ENCODE peak calls at places on chromosomes 13 and 19, in seven cellular contexts. N is HepG2, H is K562, Z is GM12891, R is H1, P is SK-N-SH, D is GM12878. L is an unnamed sample.

GRCh38 chr13:24196593-24197197 is 36.2 kb downstream of the SPATA13 start:
- DNase-seq in R (no peak), Z (no peak), P (no peak), H (no peak), N (no peak), D (no peak), L (no peak)

GRCh38 chr13:39506559-39507390 is 96.2 kb downstream of the LHFPL6 start:
- DNase-seq in N (no peak), D (no peak), H (no peak), R (no peak), P (no peak), Z (no peak), L (no peak)

GRCh38 chr19:31351212-31352193 is 2.3 kb upstream of the TSHZ3 start:
- DNase-seq in R (no peak), P (peak), D (no peak), N (no peak), H (no peak), Z (no peak), L (no peak)

GRCh38 chr13:29537736-29538624 is 57.5 kb downstream of the SLC7A1 start:
- DNase-seq in H (no peak), N (no peak), Z (no peak), R (no peak), D (no peak), P (no peak), L (no peak)

GRCh38 chr19:1910169-1910568 is 5.0 kb downstream of the ADAT3 start:
- DNase-seq in D (no peak), N (no peak), H (no peak), R (no peak), Z (no peak), P (peak), L (no peak)

GRCh38 chr19:48842744-48843162 is 6.5 kb upstream of the HSD17B14 start:
- DNase-seq in P (peak), H (peak), Z (no peak), N (peak), R (no peak), D (no peak), L (no peak)

GRCh38 chr19:13102666-13103584 is at the start of gene LYL1:
- DNase-seq in D (no peak), P (peak), Z (no peak), N (peak), H (peak), R (no peak), L (peak)

GRCh38 chr19:50371914-50372475 is 4.3 kb upstream of the NR1H2 start:
- DNase-seq in P (no peak), R (no peak), H (no peak), Z (no peak), N (no peak), D (no peak), L (no peak)

GRCh38 chr13:39892731-39893293 is 237.3 kb downstream of the COG6 start:
- DNase-seq in P (peak), H (no peak), N (no peak), Z (no peak), D (no peak), R (no peak), L (no peak)

GRCh38 chr19:53365899-53366493 is 491 bp downstream of the ZNF525 start:
- DNase-seq in D (no peak), N (peak), H (no peak), R (no peak), P (peak), Z (no peak), L (no peak)

GRCh38 chr19:54473071-54473941 is at the start of gene CDC42EP5:
- DNase-seq in Z (no peak), R (no peak), N (no peak), H (peak), D (no peak), P (peak), L (no peak)

GRCh38 chr13:40670307-40670706 is 3.9 kb upstream of the FOXO1 start:
- DNase-seq in H (no peak), Z (no peak), N (no peak), R (no peak), D (no peak), P (no peak), L (no peak)

GRCh38 chr13:34391071-34391470 is 551.0 kb upstream of the NBEA start:
- DNase-seq in R (no peak), P (no peak), N (no peak), D (no peak), H (no peak), Z (no peak), L (no peak)

GRCh38 chr19:6580313-6580712 is 10.6 kb downstream of the CD70 start:
- DNase-seq in P (no peak), N (no peak), H (no peak), R (no peak), D (no peak), Z (no peak), L (no peak)

GRCh38 chr13:103568314-103568713 is 502.1 kb upstream of the SLC10A2 start:
- DNase-seq in H (no peak), N (no peak), Z (no peak), R (no peak), P (no peak), D (no peak), L (no peak)

GRCh38 chr13:95083758-95084157 is 217.5 kb downstream of the ABCC4 start:
- DNase-seq in R (no peak), D (no peak), H (no peak), P (no peak), Z (no peak), N (no peak), L (no peak)

GRCh38 chr19:5170329-5170745 is 170.3 kb downstream of the PTPRS start:
- DNase-seq in P (peak), R (no peak), N (no peak), H (peak), D (no peak), Z (no peak), L (no peak)

GRCh38 chr19:1854542-1855039 is 6.3 kb upstream of the REXO1 start:
- DNase-seq in H (no peak), Z (no peak), D (no peak), N (no peak), R (no peak), P (no peak), L (no peak)

GRCh38 chr19:56507446-56508281 is at the start of gene ZNF471:
- DNase-seq in P (peak), R (peak), H (no peak), D (no peak), N (no peak), Z (no peak), L (no peak)

GRCh38 chr19:35291259-35291658 is 702 bp upstream of the MAG start:
- DNase-seq in P (no peak), R (no peak), N (no peak), H (no peak), Z (no peak), D (no peak), L (no peak)

GRCh38 chr13:25463496-25463895 is 91.7 kb downstream of the ATP8A2 start:
- DNase-seq in Z (no peak), H (no peak), R (no peak), N (no peak), P (no peak), D (no peak), L (no peak)

GRCh38 chr13:21616880-21617279 is 12.9 kb upstream of the MICU2 start:
- DNase-seq in Z (no peak), R (no peak), H (no peak), N (peak), P (no peak), D (no peak), L (no peak)

GRCh38 chr13:80841346-80841882 is 500.5 kb upstream of the SPRY2 start:
- DNase-seq in D (no peak), N (no peak), Z (no peak), P (no peak), R (no peak), H (no peak), L (no peak)
- TF ChIP-seq TAF1 in D (no peak), N (no peak), Z (no peak), P (no peak), R (no peak), H (no peak), L (no peak)

GRCh38 chr13:47835470-47836228 is 165.4 kb downstream of the SUCLA2 start:
- DNase-seq in R (no peak), H (no peak), D (no peak), P (no peak), Z (no peak), N (no peak), L (no peak)
- TF ChIP-seq TAF1 in R (no peak), H (no peak), D (no peak), P (no peak), Z (no peak), N (no peak), L (no peak)

GRCh38 chr13:97112451-97113152 is 109.5 kb upstream of the MBNL2 start:
- DNase-seq in P (no peak), Z (no peak), R (no peak), H (no peak), D (no peak), N (no peak), L (no peak)
- TF ChIP-seq TAF1 in P (no peak), Z (no peak), R (no peak), H (no peak), D (no peak), N (no peak), L (no peak)

GRCh38 chr13:79382545-79383275 is 23.3 kb downstream of the RBM26 start:
- DNase-seq in P (no peak), N (no peak), R (no peak), Z (no peak), H (no peak), D (no peak), L (no peak)
- TF ChIP-seq TAF1 in P (no peak), N (no peak), R (no peak), Z (no peak), H (no peak), D (no peak), L (no peak)

GRCh38 chr19:28426902-28427232 is 786.1 kb downstream of the UQCRFS1 start:
- DNase-seq in P (no peak), H (peak), D (no peak), R (no peak), Z (no peak), N (no peak), L (no peak)

GRCh38 chr19:28426110-28426901 is 786.6 kb downstream of the UQCRFS1 start:
- DNase-seq in P (no peak), R (no peak), Z (no peak), H (no peak), N (no peak), D (no peak), L (no peak)

GRCh38 chr19:28424041-28424440 is 788.9 kb downstream of the UQCRFS1 start:
- DNase-seq in D (no peak), Z (no peak), P (no peak), R (peak), N (no peak), H (no peak), L (no peak)

GRCh38 chr19:28424662-28425430 is 788.1 kb downstream of the UQCRFS1 start:
- DNase-seq in D (no peak), Z (no peak), P (no peak), R (no peak), H (no peak), N (no peak), L (no peak)

DNA sequence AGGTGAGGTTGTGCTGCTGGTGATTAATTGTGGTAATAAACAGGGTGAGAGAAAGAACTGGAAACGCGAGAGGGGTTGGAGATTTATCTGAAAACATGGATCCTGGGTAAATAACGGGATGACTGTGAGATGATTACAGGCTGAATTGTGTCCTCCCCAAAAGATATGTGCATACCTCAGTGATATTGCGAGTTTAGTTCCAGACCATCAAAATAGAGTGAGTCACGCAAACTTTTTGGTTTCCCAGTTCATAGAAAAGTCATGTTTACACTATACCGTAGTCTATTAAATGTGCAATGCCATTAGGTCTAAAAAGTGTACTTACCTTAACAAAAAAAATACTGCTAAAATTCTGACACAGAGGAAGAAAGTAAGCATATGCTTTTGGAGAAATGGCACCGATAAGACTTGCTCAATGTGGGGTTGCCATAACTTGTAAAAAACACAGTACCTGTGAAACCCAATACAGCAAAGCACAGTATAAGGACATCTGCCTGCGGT is 787.5 kb downstream of the UQCRFS1 start:
- DNase-seq in N (no peak), D (no peak), Z (no peak), H (no peak), R (no peak), P (no peak), L (no peak)
- TF ChIP-seq TAF1 in N (no peak), D (no peak), Z (no peak), H (no peak), R (no peak), P (no peak), L (no peak)

GRCh38 chr13:111589321-111589720 is 268.9 kb downstream of the TEX29 start:
- DNase-seq in D (no peak), Z (no peak), N (no peak), P (no peak), H (no peak), R (no peak), L (no peak)
- TF ChIP-seq TAF1 in D (no peak), Z (no peak), N (no peak), P (no peak), H (no peak), R (no peak), L (no peak)

DNA sequence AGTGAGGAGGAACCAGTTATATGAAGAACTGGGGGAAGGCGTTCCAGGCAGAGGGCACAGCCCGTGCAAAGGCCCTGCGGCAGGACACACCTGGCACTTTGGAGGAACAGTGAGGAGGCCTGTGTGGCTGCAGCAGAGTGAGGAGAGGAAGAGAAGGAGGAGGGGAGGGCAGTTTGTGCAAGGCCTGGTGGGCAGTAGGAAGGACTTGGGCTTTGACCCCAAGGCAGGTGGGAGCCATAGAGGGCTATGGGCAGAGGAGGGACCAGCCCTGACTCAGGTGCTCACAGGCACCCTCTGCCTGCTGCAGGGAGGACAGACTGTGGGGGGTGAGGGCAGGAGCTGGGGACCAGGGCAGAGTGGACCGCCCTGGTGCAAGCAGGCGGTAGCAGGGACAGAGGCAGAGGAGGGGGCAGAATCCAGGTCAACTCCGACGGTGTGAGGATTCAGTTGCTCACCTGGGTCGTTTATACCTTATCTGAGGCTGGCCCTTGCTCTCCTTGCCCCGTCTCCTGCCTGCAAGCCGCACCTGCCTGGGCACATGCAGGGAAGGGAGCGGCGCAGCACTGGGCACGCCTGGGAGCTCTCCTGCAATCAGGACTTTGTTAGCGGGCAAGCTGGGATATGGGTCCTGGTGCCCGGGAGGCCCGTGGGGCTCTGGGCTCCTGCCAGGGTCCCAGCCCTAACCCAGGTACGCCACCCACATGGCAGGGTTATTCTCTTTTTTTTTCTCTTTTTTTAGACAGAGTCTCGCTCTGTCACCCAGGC is 34.8 kb downstream of the NFIC start:
- DNase-seq in N (no peak), P (no peak), Z (no peak), H (no peak), D (no peak), R (no peak), L (no peak)
- TF ChIP-seq TAF1 in N (no peak), P (no peak), Z (no peak), H (no peak), D (no peak), R (no peak), L (no peak)

GRCh38 chr13:69641773-69642172 is 465.9 kb upstream of the ATXN8OS start:
- DNase-seq in N (no peak), D (no peak), R (no peak), H (no peak), Z (no peak), P (no peak), L (no peak)

DNA sequence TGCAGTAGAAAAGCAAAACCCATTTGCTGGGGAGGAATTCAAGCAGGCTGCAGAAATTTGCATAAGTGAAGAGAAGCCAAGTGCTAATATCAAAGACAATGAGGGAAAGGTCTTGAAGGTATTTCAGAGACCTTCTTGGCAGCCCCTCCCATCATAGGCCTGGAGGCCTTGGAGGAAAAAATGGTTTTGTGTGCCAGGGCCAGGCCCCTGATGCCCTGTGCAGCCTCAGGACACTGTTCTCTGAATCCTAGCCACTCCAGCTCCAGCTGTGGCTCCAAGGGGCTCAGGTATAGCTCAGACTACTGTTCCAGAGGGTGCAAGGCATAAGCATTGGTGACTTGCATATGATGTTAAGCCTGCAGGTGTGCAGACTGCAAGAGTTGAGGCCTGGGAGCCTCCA is 463.2 kb upstream of the ATXN8OS start:
- DNase-seq in N (no peak), Z (no peak), D (no peak), P (no peak), R (no peak), H (no peak), L (no peak)
- TF ChIP-seq TAF1 in N (no peak), Z (no peak), D (no peak), P (no peak), R (no peak), H (no peak), L (no peak)

GRCh38 chr13:71254384-71254783 is 612.6 kb downstream of the DACH1 start:
- DNase-seq in D (no peak), P (no peak), R (no peak), N (no peak), H (no peak), Z (no peak), L (no peak)
- TF ChIP-seq TAF1 in D (no peak), P (no peak), R (no peak), N (no peak), H (no peak), Z (no peak), L (no peak)

DNA sequence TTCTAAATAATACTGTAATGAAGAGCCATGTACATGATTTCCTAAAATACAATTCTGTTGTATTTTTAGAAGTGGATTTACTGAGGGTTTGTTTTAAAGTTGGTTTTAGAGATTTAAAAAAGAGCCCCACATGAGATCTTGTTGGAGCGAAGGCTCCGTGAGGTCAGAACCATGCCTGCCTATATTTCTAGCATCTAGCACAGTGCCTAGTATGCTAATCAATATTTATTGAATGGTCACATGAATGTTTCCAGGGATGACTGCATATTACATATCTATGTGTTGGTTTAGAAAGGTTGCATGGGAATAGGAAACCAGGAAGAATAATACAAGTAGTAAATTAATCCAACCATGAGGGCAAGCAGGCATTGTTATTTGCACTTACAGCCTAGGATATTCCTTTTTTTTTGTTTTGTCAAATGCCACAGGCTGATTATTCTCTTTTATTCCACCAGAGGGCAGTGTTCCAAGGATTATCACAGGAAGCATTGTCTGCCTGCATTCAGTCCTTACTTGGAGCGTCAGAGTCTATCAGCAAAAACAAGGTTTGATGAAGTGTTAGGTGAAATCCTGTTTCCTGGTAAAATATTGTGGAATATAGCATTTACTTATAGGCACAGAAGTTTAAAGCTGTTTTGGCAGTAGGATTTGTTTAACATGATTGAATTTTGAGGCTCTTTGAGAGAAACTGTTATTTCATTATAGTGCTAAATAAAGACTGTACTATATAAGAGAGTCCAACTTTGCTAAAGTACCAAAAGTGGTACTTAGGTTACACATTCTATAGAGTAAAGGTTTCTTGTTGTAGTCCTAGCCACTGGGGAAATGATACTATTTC is 46.8 kb downstream of the COG3 start:
- DNase-seq in P (peak), D (peak), H (peak), N (peak), R (no peak), Z (peak), L (peak)
- TF ChIP-seq TAF1 in P (no peak), D (no peak), H (no peak), N (no peak), R (no peak), Z (no peak), L (no peak)